ENCODE peak calls at places on chromosomes 6 and 20, in seven cellular contexts. One of them, this sample, is unnamed.

GRCh38 chr6:158766621-158767435 is 52.3 kb downstream of the EZR start:
- DNase-seq in GM23248: no peak
- DNase-seq in activated CD8-positive, alpha-beta memory T cell treated with anti-CD3 and anti-CD28 coated beads, Interleukin-2, amount 50 U/mL, for 48 hours: no peak
- DNase-seq in stimulated activated CD8-positive, alpha-beta memory T cell treated with anti-CD3 and anti-CD28 coated beads, Interleukin-4, amount 100 ng/mL, for 24 hours: no peak
- DNase-seq in GM06990: no peak
- DNase-seq in A172: no peak
- DNase-seq in suprapubic skin: no peak
- DNase-seq in this sample: no peak

GRCh38 chr20:50528804-50529351 is 18.7 kb downstream of the PTPN1 start:
- DNase-seq in GM23248: peak; percentile 72
- DNase-seq in activated CD8-positive, alpha-beta memory T cell treated with anti-CD3 and anti-CD28 coated beads, Interleukin-2, amount 50 U/mL, for 48 hours: no peak
- DNase-seq in stimulated activated CD8-positive, alpha-beta memory T cell treated with anti-CD3 and anti-CD28 coated beads, Interleukin-4, amount 100 ng/mL, for 24 hours: no peak
- DNase-seq in GM06990: no peak
- DNase-seq in A172: no peak
- DNase-seq in suprapubic skin: no peak
- DNase-seq in this sample: no peak

GRCh38 chr6:90256698-90257485 is 39.8 kb downstream of the BACH2 start:
- DNase-seq in GM23248: peak; percentile 77
- DNase-seq in activated CD8-positive, alpha-beta memory T cell treated with anti-CD3 and anti-CD28 coated beads, Interleukin-2, amount 50 U/mL, for 48 hours: no peak
- DNase-seq in stimulated activated CD8-positive, alpha-beta memory T cell treated with anti-CD3 and anti-CD28 coated beads, Interleukin-4, amount 100 ng/mL, for 24 hours: no peak
- DNase-seq in GM06990: no peak
- DNase-seq in A172: peak; percentile 75
- DNase-seq in suprapubic skin: no peak
- DNase-seq in this sample: no peak

GRCh38 chr6:167350731-167351655 is 26.1 kb downstream of the TTLL2 start:
- DNase-seq in GM23248: peak; percentile 46
- DNase-seq in activated CD8-positive, alpha-beta memory T cell treated with anti-CD3 and anti-CD28 coated beads, Interleukin-2, amount 50 U/mL, for 48 hours: peak; percentile 95
- DNase-seq in stimulated activated CD8-positive, alpha-beta memory T cell treated with anti-CD3 and anti-CD28 coated beads, Interleukin-4, amount 100 ng/mL, for 24 hours: peak; percentile 79
- DNase-seq in GM06990: peak; percentile 74
- DNase-seq in A172: peak; percentile 65
- DNase-seq in suprapubic skin: peak; percentile 73
- DNase-seq in this sample: peak; percentile 86

GRCh38 chr6:133964052-133964451 is 11.0 kb downstream of the TBPL1 start:
- DNase-seq in GM23248: peak; percentile 43
- DNase-seq in activated CD8-positive, alpha-beta memory T cell treated with anti-CD3 and anti-CD28 coated beads, Interleukin-2, amount 50 U/mL, for 48 hours: no peak
- DNase-seq in stimulated activated CD8-positive, alpha-beta memory T cell treated with anti-CD3 and anti-CD28 coated beads, Interleukin-4, amount 100 ng/mL, for 24 hours: no peak
- DNase-seq in GM06990: no peak
- DNase-seq in A172: peak; percentile 22
- DNase-seq in suprapubic skin: no peak
- DNase-seq in this sample: no peak

GRCh38 chr6:167152858-167153257 is 4.9 kb downstream of the GPR31 start:
- DNase-seq in GM23248: no peak
- DNase-seq in activated CD8-positive, alpha-beta memory T cell treated with anti-CD3 and anti-CD28 coated beads, Interleukin-2, amount 50 U/mL, for 48 hours: no peak
- DNase-seq in stimulated activated CD8-positive, alpha-beta memory T cell treated with anti-CD3 and anti-CD28 coated beads, Interleukin-4, amount 100 ng/mL, for 24 hours: no peak
- DNase-seq in GM06990: peak; percentile 68
- DNase-seq in A172: no peak
- DNase-seq in suprapubic skin: no peak
- DNase-seq in this sample: no peak

GRCh38 chr6:158003910-158004695 is 22.4 kb downstream of the SYNJ2 start:
- DNase-seq in GM23248: no peak
- DNase-seq in activated CD8-positive, alpha-beta memory T cell treated with anti-CD3 and anti-CD28 coated beads, Interleukin-2, amount 50 U/mL, for 48 hours: no peak
- DNase-seq in stimulated activated CD8-positive, alpha-beta memory T cell treated with anti-CD3 and anti-CD28 coated beads, Interleukin-4, amount 100 ng/mL, for 24 hours: no peak
- DNase-seq in GM06990: no peak
- DNase-seq in A172: no peak
- DNase-seq in suprapubic skin: no peak
- DNase-seq in this sample: no peak

GRCh38 chr20:3282271-3283221 is 43.6 kb upstream of the SLC4A11 start:
- DNase-seq in GM23248: no peak
- DNase-seq in activated CD8-positive, alpha-beta memory T cell treated with anti-CD3 and anti-CD28 coated beads, Interleukin-2, amount 50 U/mL, for 48 hours: no peak
- DNase-seq in stimulated activated CD8-positive, alpha-beta memory T cell treated with anti-CD3 and anti-CD28 coated beads, Interleukin-4, amount 100 ng/mL, for 24 hours: no peak
- DNase-seq in GM06990: no peak
- DNase-seq in A172: no peak
- DNase-seq in suprapubic skin: no peak
- DNase-seq in this sample: no peak

GRCh38 chr6:3340891-3341290 is 82.1 kb downstream of the PSMG4 start:
- DNase-seq in GM23248: peak; percentile 64
- DNase-seq in activated CD8-positive, alpha-beta memory T cell treated with anti-CD3 and anti-CD28 coated beads, Interleukin-2, amount 50 U/mL, for 48 hours: no peak
- DNase-seq in stimulated activated CD8-positive, alpha-beta memory T cell treated with anti-CD3 and anti-CD28 coated beads, Interleukin-4, amount 100 ng/mL, for 24 hours: no peak
- DNase-seq in GM06990: no peak
- DNase-seq in A172: no peak
- DNase-seq in suprapubic skin: no peak
- DNase-seq in this sample: no peak

GRCh38 chr6:126661646-126662045 is 321.7 kb downstream of the CENPW start:
- DNase-seq in GM23248: peak; percentile 92
- DNase-seq in activated CD8-positive, alpha-beta memory T cell treated with anti-CD3 and anti-CD28 coated beads, Interleukin-2, amount 50 U/mL, for 48 hours: no peak
- DNase-seq in stimulated activated CD8-positive, alpha-beta memory T cell treated with anti-CD3 and anti-CD28 coated beads, Interleukin-4, amount 100 ng/mL, for 24 hours: no peak
- DNase-seq in GM06990: no peak
- DNase-seq in A172: peak; percentile 40
- DNase-seq in suprapubic skin: no peak
- DNase-seq in this sample: no peak

GRCh38 chr6:163750436-163751031 is 336.0 kb downstream of the QKI start:
- DNase-seq in GM23248: no peak
- DNase-seq in activated CD8-positive, alpha-beta memory T cell treated with anti-CD3 and anti-CD28 coated beads, Interleukin-2, amount 50 U/mL, for 48 hours: no peak
- DNase-seq in stimulated activated CD8-positive, alpha-beta memory T cell treated with anti-CD3 and anti-CD28 coated beads, Interleukin-4, amount 100 ng/mL, for 24 hours: no peak
- DNase-seq in GM06990: no peak
- DNase-seq in A172: no peak
- DNase-seq in suprapubic skin: no peak
- DNase-seq in this sample: no peak

GRCh38 chr6:140182819-140183218 is 808.4 kb upstream of the CITED2 start:
- DNase-seq in GM23248: no peak
- DNase-seq in activated CD8-positive, alpha-beta memory T cell treated with anti-CD3 and anti-CD28 coated beads, Interleukin-2, amount 50 U/mL, for 48 hours: no peak
- DNase-seq in stimulated activated CD8-positive, alpha-beta memory T cell treated with anti-CD3 and anti-CD28 coated beads, Interleukin-4, amount 100 ng/mL, for 24 hours: no peak
- DNase-seq in GM06990: no peak
- DNase-seq in A172: no peak
- DNase-seq in suprapubic skin: no peak
- DNase-seq in this sample: no peak

GRCh38 chr6:51844391-51844735 is 243.1 kb downstream of the PKHD1 start:
- DNase-seq in GM23248: no peak
- DNase-seq in activated CD8-positive, alpha-beta memory T cell treated with anti-CD3 and anti-CD28 coated beads, Interleukin-2, amount 50 U/mL, for 48 hours: no peak
- DNase-seq in stimulated activated CD8-positive, alpha-beta memory T cell treated with anti-CD3 and anti-CD28 coated beads, Interleukin-4, amount 100 ng/mL, for 24 hours: no peak
- DNase-seq in GM06990: no peak
- DNase-seq in A172: no peak
- DNase-seq in suprapubic skin: no peak
- DNase-seq in this sample: no peak

GRCh38 chr6:4250645-4251044 is 115.3 kb upstream of the ECI2 start:
- DNase-seq in GM23248: no peak
- DNase-seq in activated CD8-positive, alpha-beta memory T cell treated with anti-CD3 and anti-CD28 coated beads, Interleukin-2, amount 50 U/mL, for 48 hours: no peak
- DNase-seq in stimulated activated CD8-positive, alpha-beta memory T cell treated with anti-CD3 and anti-CD28 coated beads, Interleukin-4, amount 100 ng/mL, for 24 hours: no peak
- DNase-seq in GM06990: no peak
- DNase-seq in A172: no peak
- DNase-seq in suprapubic skin: no peak
- DNase-seq in this sample: no peak

GRCh38 chr6:168100011-168100802 is 21.2 kb upstream of the FRMD1 start:
- DNase-seq in GM23248: no peak
- DNase-seq in activated CD8-positive, alpha-beta memory T cell treated with anti-CD3 and anti-CD28 coated beads, Interleukin-2, amount 50 U/mL, for 48 hours: no peak
- DNase-seq in stimulated activated CD8-positive, alpha-beta memory T cell treated with anti-CD3 and anti-CD28 coated beads, Interleukin-4, amount 100 ng/mL, for 24 hours: no peak
- DNase-seq in GM06990: no peak
- DNase-seq in A172: no peak
- DNase-seq in suprapubic skin: no peak
- DNase-seq in this sample: no peak

GRCh38 chr6:30490031-30490876 is 945 bp downstream of the HLA-E start:
- DNase-seq in GM23248: peak; percentile 86
- DNase-seq in activated CD8-positive, alpha-beta memory T cell treated with anti-CD3 and anti-CD28 coated beads, Interleukin-2, amount 50 U/mL, for 48 hours: peak; percentile 91
- DNase-seq in stimulated activated CD8-positive, alpha-beta memory T cell treated with anti-CD3 and anti-CD28 coated beads, Interleukin-4, amount 100 ng/mL, for 24 hours: peak; percentile 80
- DNase-seq in GM06990: peak; percentile 84
- DNase-seq in A172: peak; percentile 41
- DNase-seq in suprapubic skin: peak; percentile 89
- DNase-seq in this sample: peak; percentile 87

GRCh38 chr6:53042112-53042511 is 23.1 kb upstream of the FBXO9 start:
- DNase-seq in GM23248: peak; percentile 93
- DNase-seq in activated CD8-positive, alpha-beta memory T cell treated with anti-CD3 and anti-CD28 coated beads, Interleukin-2, amount 50 U/mL, for 48 hours: no peak
- DNase-seq in stimulated activated CD8-positive, alpha-beta memory T cell treated with anti-CD3 and anti-CD28 coated beads, Interleukin-4, amount 100 ng/mL, for 24 hours: no peak
- DNase-seq in GM06990: no peak
- DNase-seq in A172: peak; percentile 79
- DNase-seq in suprapubic skin: no peak
- DNase-seq in this sample: no peak

GRCh38 chr6:101614774-101615173 is 221.3 kb downstream of the GRIK2 start:
- DNase-seq in GM23248: peak; percentile 40
- DNase-seq in activated CD8-positive, alpha-beta memory T cell treated with anti-CD3 and anti-CD28 coated beads, Interleukin-2, amount 50 U/mL, for 48 hours: no peak
- DNase-seq in stimulated activated CD8-positive, alpha-beta memory T cell treated with anti-CD3 and anti-CD28 coated beads, Interleukin-4, amount 100 ng/mL, for 24 hours: no peak
- DNase-seq in GM06990: no peak
- DNase-seq in A172: peak; percentile 19
- DNase-seq in suprapubic skin: no peak
- DNase-seq in this sample: no peak

GRCh38 chr20:4227085-4227821 is 211.9 kb upstream of the RNF24 start:
- DNase-seq in GM23248: peak; percentile 87
- DNase-seq in activated CD8-positive, alpha-beta memory T cell treated with anti-CD3 and anti-CD28 coated beads, Interleukin-2, amount 50 U/mL, for 48 hours: no peak
- DNase-seq in stimulated activated CD8-positive, alpha-beta memory T cell treated with anti-CD3 and anti-CD28 coated beads, Interleukin-4, amount 100 ng/mL, for 24 hours: no peak
- DNase-seq in GM06990: no peak
- DNase-seq in A172: peak; percentile 82
- DNase-seq in suprapubic skin: no peak
- DNase-seq in this sample: no peak

GRCh38 chr6:56023829-56024228 is 148.4 kb upstream of the BMP5 start:
- DNase-seq in GM23248: no peak
- DNase-seq in activated CD8-positive, alpha-beta memory T cell treated with anti-CD3 and anti-CD28 coated beads, Interleukin-2, amount 50 U/mL, for 48 hours: no peak
- DNase-seq in stimulated activated CD8-positive, alpha-beta memory T cell treated with anti-CD3 and anti-CD28 coated beads, Interleukin-4, amount 100 ng/mL, for 24 hours: no peak
- DNase-seq in GM06990: no peak
- DNase-seq in A172: no peak
- DNase-seq in suprapubic skin: no peak
- DNase-seq in this sample: no peak

GRCh38 chr20:14561733-14562132 is 224.3 kb upstream of the FLRT3 start:
- DNase-seq in GM23248: peak; percentile 61
- DNase-seq in activated CD8-positive, alpha-beta memory T cell treated with anti-CD3 and anti-CD28 coated beads, Interleukin-2, amount 50 U/mL, for 48 hours: no peak
- DNase-seq in stimulated activated CD8-positive, alpha-beta memory T cell treated with anti-CD3 and anti-CD28 coated beads, Interleukin-4, amount 100 ng/mL, for 24 hours: no peak
- DNase-seq in GM06990: no peak
- DNase-seq in A172: no peak
- DNase-seq in suprapubic skin: no peak
- DNase-seq in this sample: no peak

GRCh38 chr6:137160763-137161162 is 12.7 kb downstream of the IL22RA2 start:
- DNase-seq in GM23248: peak; percentile 36
- DNase-seq in activated CD8-positive, alpha-beta memory T cell treated with anti-CD3 and anti-CD28 coated beads, Interleukin-2, amount 50 U/mL, for 48 hours: no peak
- DNase-seq in stimulated activated CD8-positive, alpha-beta memory T cell treated with anti-CD3 and anti-CD28 coated beads, Interleukin-4, amount 100 ng/mL, for 24 hours: no peak
- DNase-seq in GM06990: no peak
- DNase-seq in A172: peak; percentile 83
- DNase-seq in suprapubic skin: no peak
- DNase-seq in this sample: no peak

GRCh38 chr6:81734081-81734480 is 18.4 kb downstream of the TENT5A start:
- DNase-seq in GM23248: no peak
- DNase-seq in activated CD8-positive, alpha-beta memory T cell treated with anti-CD3 and anti-CD28 coated beads, Interleukin-2, amount 50 U/mL, for 48 hours: no peak
- DNase-seq in stimulated activated CD8-positive, alpha-beta memory T cell treated with anti-CD3 and anti-CD28 coated beads, Interleukin-4, amount 100 ng/mL, for 24 hours: no peak
- DNase-seq in GM06990: no peak
- DNase-seq in A172: no peak
- DNase-seq in suprapubic skin: no peak
- DNase-seq in this sample: no peak

GRCh38 chr6:135921176-135921575 is 69.7 kb downstream of the PDE7B start:
- DNase-seq in GM23248: no peak
- DNase-seq in activated CD8-positive, alpha-beta memory T cell treated with anti-CD3 and anti-CD28 coated beads, Interleukin-2, amount 50 U/mL, for 48 hours: no peak
- DNase-seq in stimulated activated CD8-positive, alpha-beta memory T cell treated with anti-CD3 and anti-CD28 coated beads, Interleukin-4, amount 100 ng/mL, for 24 hours: no peak
- DNase-seq in GM06990: no peak
- DNase-seq in A172: no peak
- DNase-seq in suprapubic skin: no peak
- DNase-seq in this sample: no peak

GRCh38 chr20:21583486-21584168 is 69.8 kb upstream of the NKX2-2 start:
- DNase-seq in GM23248: no peak
- DNase-seq in activated CD8-positive, alpha-beta memory T cell treated with anti-CD3 and anti-CD28 coated beads, Interleukin-2, amount 50 U/mL, for 48 hours: no peak
- DNase-seq in stimulated activated CD8-positive, alpha-beta memory T cell treated with anti-CD3 and anti-CD28 coated beads, Interleukin-4, amount 100 ng/mL, for 24 hours: no peak
- DNase-seq in GM06990: no peak
- DNase-seq in A172: no peak
- DNase-seq in suprapubic skin: no peak
- DNase-seq in this sample: no peak

GRCh38 chr6:2346078-2346477 is 100.7 kb upstream of the GMDS start:
- DNase-seq in GM23248: no peak
- DNase-seq in activated CD8-positive, alpha-beta memory T cell treated with anti-CD3 and anti-CD28 coated beads, Interleukin-2, amount 50 U/mL, for 48 hours: no peak
- DNase-seq in stimulated activated CD8-positive, alpha-beta memory T cell treated with anti-CD3 and anti-CD28 coated beads, Interleukin-4, amount 100 ng/mL, for 24 hours: no peak
- DNase-seq in GM06990: no peak
- DNase-seq in A172: no peak
- DNase-seq in suprapubic skin: no peak
- DNase-seq in this sample: no peak

This sample was measured in stimulated activated CD4-positive, alpha-beta T cell treated with anti-CD3 and anti-CD28 coated beads, Interleukin-4, amount 100 ng/mL, for 1 hour.